ENCODE peak calls at places on chromosomes 11 and 22, in eight cellular contexts. Q is activated T-cell treated with anti-CD3 and anti-CD28 coated beads for 1 hour, S is T47D, I is neural crest cell, X is HT1080, N is GM12891, G is HL-60, T is hypothalamus. A is an unnamed sample.

GRCh38 chr11:59556115-59556882 is 45.0 kb downstream of the OR4D9 start:
- DNase-seq in X (peak), Q (peak), N (no peak), S (peak), T (peak), I (peak), G (peak), A (peak)

GRCh38 chr22:46353483-46354105 is 18.1 kb downstream of the TRMU start:
- DNase-seq in S (no peak), N (no peak), G (no peak), T (no peak), X (no peak), I (no peak), Q (no peak), A (no peak)

GRCh38 chr11:21988477-21988876 is 204.4 kb upstream of the ANO5 start:
- DNase-seq in T (no peak), N (no peak), S (peak), Q (no peak), X (peak), I (no peak), G (no peak), A (no peak)

GRCh38 chr11:83317757-83318548 is 31.8 kb upstream of the CCDC90B start:
- DNase-seq in Q (no peak), X (no peak), N (no peak), S (no peak), T (no peak), G (no peak), I (no peak), A (no peak)

GRCh38 chr11:64621283-64622019 is 30.4 kb downstream of the SLC22A12 start:
- DNase-seq in Q (no peak), I (no peak), S (no peak), T (no peak), G (peak), X (no peak), N (no peak), A (no peak)

GRCh38 chr11:115286614-115287013 is 217.6 kb downstream of the CADM1 start:
- DNase-seq in I (no peak), N (no peak), G (no peak), X (no peak), T (no peak), Q (no peak), S (no peak), A (no peak)

GRCh38 chr22:27810566-27810965 is 9.0 kb upstream of the MN1 start:
- DNase-seq in T (no peak), S (no peak), G (no peak), N (no peak), I (no peak), Q (no peak), X (no peak), A (peak)

GRCh38 chr11:102438311-102439062 is 14.1 kb downstream of the TMEM123 start:
- DNase-seq in Q (no peak), N (no peak), I (no peak), S (no peak), X (no peak), G (no peak), T (no peak), A (no peak)

GRCh38 chr11:27642954-27643353 is 57.3 kb downstream of the BDNF start:
- DNase-seq in G (no peak), T (no peak), Q (no peak), S (peak), X (no peak), I (no peak), N (no peak), A (no peak)

GRCh38 chr11:32388871-32389770 is 46.2 kb downstream of the WT1 start:
- DNase-seq in N (no peak), I (no peak), S (no peak), X (no peak), T (no peak), Q (no peak), G (no peak), A (no peak)

GRCh38 chr11:121930004-121930965 is 185.7 kb downstream of the BLID start:
- DNase-seq in I (no peak), N (no peak), S (no peak), G (no peak), X (no peak), Q (no peak), T (peak), A (no peak)

GRCh38 chr11:134468796-134469195 is 56.8 kb upstream of the B3GAT1 start:
- DNase-seq in S (peak), N (no peak), T (no peak), X (no peak), Q (no peak), G (no peak), I (no peak), A (no peak)

GRCh38 chr11:98564233-98564632 is 456.5 kb upstream of the CNTN5 start:
- DNase-seq in Q (no peak), G (no peak), X (no peak), N (no peak), T (no peak), I (no peak), S (no peak), A (no peak)

GRCh38 chr11:70910835-70911234 is 341.5 kb downstream of the SHANK2 start:
- DNase-seq in S (no peak), G (no peak), N (no peak), X (no peak), Q (no peak), I (no peak), T (no peak), A (no peak)

GRCh38 chr22:22342697-22343602 is 98.4 kb downstream of the VPREB1 start:
- DNase-seq in G (peak), Q (peak), S (peak), N (peak), T (peak), X (peak), I (peak), A (peak)

GRCh38 chr22:32760815-32761214 is 40.7 kb upstream of the TIMP3 start:
- DNase-seq in I (no peak), Q (no peak), G (no peak), T (no peak), X (no peak), N (no peak), S (no peak), A (no peak)

GRCh38 chr22:43733138-43733537 is 79.0 kb downstream of the EFCAB6 start:
- DNase-seq in Q (no peak), G (no peak), N (no peak), S (no peak), T (no peak), I (no peak), X (no peak), A (no peak)

GRCh38 chr22:46863794-46864193 is 101.3 kb downstream of the TBC1D22A start:
- DNase-seq in N (no peak), I (no peak), X (no peak), Q (no peak), G (no peak), S (no peak), T (no peak), A (no peak)

GRCh38 chr11:130160460-130161090 is 993 bp downstream of the ST14 start:
- DNase-seq in Q (no peak), S (no peak), G (no peak), I (no peak), N (no peak), T (no peak), X (no peak), A (no peak)

GRCh38 chr11:72577271-72577681 is 96.9 kb downstream of the PDE2A start:
- DNase-seq in Q (no peak), G (no peak), X (no peak), I (no peak), S (no peak), T (no peak), N (peak), A (no peak)

GRCh38 chr11:37076866-37077265 is 478.8 kb upstream of the RAG2 start:
- DNase-seq in S (peak), Q (no peak), G (no peak), T (no peak), N (no peak), I (no peak), X (no peak), A (no peak)

GRCh38 chr11:112885744-112886706 is 75.2 kb upstream of the NCAM1 start:
- DNase-seq in X (no peak), T (no peak), I (no peak), S (no peak), G (no peak), Q (no peak), N (no peak), A (no peak)